ENCODE peak calls at places on chromosomes 7 and 10, in seven cellular contexts. One of them, this sample, is unnamed.

GRCh38 chr7:28411876-28412662 is at the start of gene CREB5:
- DNase-seq in Karpas-422: peak; percentile 48
- DNase-seq in HCT116: no peak
- DNase-seq in IMR-90: peak; percentile 42
- DNase-seq in fibroblast of lung: peak; percentile 68
- DNase-seq in neuronal stem cell: peak; percentile 47
- DNase-seq in colonic mucosa: no peak
- DNase-seq in this sample: no peak

GRCh38 chr7:107580716-107581383 is 804 bp downstream of the BCAP29 start:
- DNase-seq in Karpas-422: peak; percentile 65
- DNase-seq in HCT116: no peak
- DNase-seq in IMR-90: no peak
- DNase-seq in fibroblast of lung: no peak
- DNase-seq in neuronal stem cell: no peak
- DNase-seq in colonic mucosa: no peak
- DNase-seq in this sample: no peak

GRCh38 chr10:132459252-132460028 is 62.4 kb downstream of the PWWP2B start:
- DNase-seq in Karpas-422: no peak
- DNase-seq in HCT116: no peak
- DNase-seq in IMR-90: no peak
- DNase-seq in fibroblast of lung: no peak
- DNase-seq in neuronal stem cell: no peak
- DNase-seq in colonic mucosa: peak; percentile 77
- DNase-seq in this sample: no peak

GRCh38 chr7:141356096-141356495 is 195.1 kb upstream of the AGK start:
- DNase-seq in Karpas-422: no peak
- DNase-seq in HCT116: no peak
- DNase-seq in IMR-90: no peak
- DNase-seq in fibroblast of lung: peak; percentile 69
- DNase-seq in neuronal stem cell: no peak
- DNase-seq in colonic mucosa: no peak
- DNase-seq in this sample: no peak

GRCh38 chr7:143945423-143945822 is 9.2 kb upstream of the OR2F1 start:
- DNase-seq in Karpas-422: no peak
- DNase-seq in HCT116: no peak
- DNase-seq in IMR-90: no peak
- DNase-seq in fibroblast of lung: no peak
- DNase-seq in neuronal stem cell: no peak
- DNase-seq in colonic mucosa: no peak
- DNase-seq in this sample: no peak

GRCh38 chr7:128829391-128830166 is 627 bp upstream of the FLNC start:
- DNase-seq in Karpas-422: no peak
- DNase-seq in HCT116: no peak
- DNase-seq in IMR-90: peak; percentile 84
- DNase-seq in fibroblast of lung: peak; percentile 55
- DNase-seq in neuronal stem cell: no peak
- DNase-seq in colonic mucosa: no peak
- DNase-seq in this sample: peak; percentile 71

GRCh38 chr10:49161411-49161997 is 26.7 kb downstream of the TMEM273 start:
- DNase-seq in Karpas-422: peak; percentile 53
- DNase-seq in HCT116: no peak
- DNase-seq in IMR-90: peak; percentile 83
- DNase-seq in fibroblast of lung: peak; percentile 72
- DNase-seq in neuronal stem cell: no peak
- DNase-seq in colonic mucosa: no peak
- DNase-seq in this sample: peak; percentile 83

GRCh38 chr10:130889240-130889639 is 422.3 kb downstream of the TCERG1L start:
- DNase-seq in Karpas-422: no peak
- DNase-seq in HCT116: no peak
- DNase-seq in IMR-90: no peak
- DNase-seq in fibroblast of lung: no peak
- DNase-seq in neuronal stem cell: no peak
- DNase-seq in colonic mucosa: no peak
- DNase-seq in this sample: no peak

GRCh38 chr7:28853834-28854749 is 104.0 kb downstream of the TRIL start:
- DNase-seq in Karpas-422: peak; percentile 89
- DNase-seq in HCT116: peak; percentile 63
- DNase-seq in IMR-90: peak; percentile 46
- DNase-seq in fibroblast of lung: peak; percentile 55
- DNase-seq in neuronal stem cell: peak; percentile 75
- DNase-seq in colonic mucosa: peak; percentile 84
- DNase-seq in this sample: peak; percentile 79

GRCh38 chr10:20004087-20004523 is 187.9 kb downstream of the PLXDC2 start:
- DNase-seq in Karpas-422: peak; percentile 41
- DNase-seq in HCT116: no peak
- DNase-seq in IMR-90: peak; percentile 45
- DNase-seq in fibroblast of lung: peak; percentile 65
- DNase-seq in neuronal stem cell: no peak
- DNase-seq in colonic mucosa: no peak
- DNase-seq in this sample: peak; percentile 19

GRCh38 chr10:53537508-53537907 is 764.9 kb upstream of the MBL2 start:
- DNase-seq in Karpas-422: no peak
- DNase-seq in HCT116: no peak
- DNase-seq in IMR-90: no peak
- DNase-seq in fibroblast of lung: no peak
- DNase-seq in neuronal stem cell: no peak
- DNase-seq in colonic mucosa: no peak
- DNase-seq in this sample: no peak

GRCh38 chr10:74079028-74079913 is 71.4 kb downstream of the AP3M1 start:
- DNase-seq in Karpas-422: no peak
- DNase-seq in HCT116: no peak
- DNase-seq in IMR-90: peak; percentile 33
- DNase-seq in fibroblast of lung: peak; percentile 32
- DNase-seq in neuronal stem cell: no peak
- DNase-seq in colonic mucosa: no peak
- DNase-seq in this sample: peak; percentile 45

GRCh38 chr10:95819620-95820329 is 63.8 kb downstream of the ENTPD1 start:
- DNase-seq in Karpas-422: no peak
- DNase-seq in HCT116: no peak
- DNase-seq in IMR-90: no peak
- DNase-seq in fibroblast of lung: no peak
- DNase-seq in neuronal stem cell: no peak
- DNase-seq in colonic mucosa: no peak
- DNase-seq in this sample: no peak

GRCh38 chr7:103141753-103142404 is 7.0 kb downstream of the NAPEPLD start:
- DNase-seq in Karpas-422: no peak
- DNase-seq in HCT116: no peak
- DNase-seq in IMR-90: no peak
- DNase-seq in fibroblast of lung: no peak
- DNase-seq in neuronal stem cell: no peak
- DNase-seq in colonic mucosa: peak; percentile 43
- DNase-seq in this sample: no peak

GRCh38 chr7:139768249-139768824 is 9.5 kb downstream of the HIPK2 start:
- DNase-seq in Karpas-422: no peak
- DNase-seq in HCT116: no peak
- DNase-seq in IMR-90: no peak
- DNase-seq in fibroblast of lung: no peak
- DNase-seq in neuronal stem cell: no peak
- DNase-seq in colonic mucosa: no peak
- DNase-seq in this sample: no peak

GRCh38 chr7:47371733-47372368 is 210.1 kb downstream of the TNS3 start:
- DNase-seq in Karpas-422: no peak
- DNase-seq in HCT116: no peak
- DNase-seq in IMR-90: peak; percentile 65
- DNase-seq in fibroblast of lung: peak; percentile 34
- DNase-seq in neuronal stem cell: no peak
- DNase-seq in colonic mucosa: peak; percentile 96
- DNase-seq in this sample: no peak

GRCh38 chr7:129308047-129308446 is 83.2 kb downstream of the AHCYL2 start:
- DNase-seq in Karpas-422: no peak
- DNase-seq in HCT116: no peak
- DNase-seq in IMR-90: peak; percentile 64
- DNase-seq in fibroblast of lung: peak; percentile 68
- DNase-seq in neuronal stem cell: no peak
- DNase-seq in colonic mucosa: no peak
- DNase-seq in this sample: peak; percentile 27

GRCh38 chr7:46557295-46557711 is 636.2 kb upstream of the IGFBP3 start:
- DNase-seq in Karpas-422: no peak
- DNase-seq in HCT116: no peak
- DNase-seq in IMR-90: no peak
- DNase-seq in fibroblast of lung: no peak
- DNase-seq in neuronal stem cell: no peak
- DNase-seq in colonic mucosa: peak; percentile 57
- DNase-seq in this sample: no peak

GRCh38 chr7:151518781-151519044 is 982 bp downstream of the RHEB start:
- DNase-seq in Karpas-422: no peak
- DNase-seq in HCT116: no peak
- DNase-seq in IMR-90: no peak
- DNase-seq in fibroblast of lung: no peak
- DNase-seq in neuronal stem cell: no peak
- DNase-seq in colonic mucosa: no peak
- DNase-seq in this sample: no peak

GRCh38 chr10:1096287-1096889 is 40.2 kb downstream of the WDR37 start:
- DNase-seq in Karpas-422: no peak
- DNase-seq in HCT116: no peak
- DNase-seq in IMR-90: no peak
- DNase-seq in fibroblast of lung: no peak
- DNase-seq in neuronal stem cell: no peak
- DNase-seq in colonic mucosa: no peak
- DNase-seq in this sample: no peak

GRCh38 chr7:2964208-2964607 is 79.5 kb downstream of the CARD11 start:
- DNase-seq in Karpas-422: no peak
- DNase-seq in HCT116: no peak
- DNase-seq in IMR-90: no peak
- DNase-seq in fibroblast of lung: no peak
- DNase-seq in neuronal stem cell: no peak
- DNase-seq in colonic mucosa: no peak
- DNase-seq in this sample: no peak

GRCh38 chr10:59887972-59888640 is 18.2 kb downstream of the CCDC6 start:
- DNase-seq in Karpas-422: peak; percentile 63
- DNase-seq in HCT116: no peak
- DNase-seq in IMR-90: no peak
- DNase-seq in fibroblast of lung: no peak
- DNase-seq in neuronal stem cell: no peak
- DNase-seq in colonic mucosa: no peak
- DNase-seq in this sample: no peak

GRCh38 chr10:29533696-29534285 is 101.0 kb downstream of the SVIL start:
- DNase-seq in Karpas-422: no peak
- DNase-seq in HCT116: no peak
- DNase-seq in IMR-90: no peak
- DNase-seq in fibroblast of lung: no peak
- DNase-seq in neuronal stem cell: no peak
- DNase-seq in colonic mucosa: peak; percentile 36
- DNase-seq in this sample: peak; percentile 54
- H3K9ac ChIP-seq in Karpas-422: no peak overlapping the region
- H3K9ac ChIP-seq in HCT116: no peak overlapping the region
- H3K9ac ChIP-seq in IMR-90: no peak overlapping the region
- H3K9ac ChIP-seq in fibroblast of lung: no peak overlapping the region
- H3K9ac ChIP-seq in neuronal stem cell: no peak overlapping the region
- H3K9ac ChIP-seq in colonic mucosa: no peak overlapping the region
- H3K9ac ChIP-seq in this sample: no peak overlapping the region

GRCh38 chr7:114530074-114530611 is 115.5 kb downstream of the FOXP2 start:
- DNase-seq in Karpas-422: no peak
- DNase-seq in HCT116: no peak
- DNase-seq in IMR-90: peak; percentile 36
- DNase-seq in fibroblast of lung: peak; percentile 43
- DNase-seq in neuronal stem cell: no peak
- DNase-seq in colonic mucosa: no peak
- DNase-seq in this sample: peak; percentile 33
- H3K27ac ChIP-seq in Karpas-422: no peak overlapping the region
- H3K27ac ChIP-seq in HCT116: no peak overlapping the region
- H3K27ac ChIP-seq in IMR-90: no peak overlapping the region
- H3K27ac ChIP-seq in fibroblast of lung: no peak overlapping the region
- H3K27ac ChIP-seq in neuronal stem cell: no peak overlapping the region
- H3K27ac ChIP-seq in colonic mucosa: no peak overlapping the region
- H3K27ac ChIP-seq in this sample: peak overlapping the region; percentile 3

DNA sequence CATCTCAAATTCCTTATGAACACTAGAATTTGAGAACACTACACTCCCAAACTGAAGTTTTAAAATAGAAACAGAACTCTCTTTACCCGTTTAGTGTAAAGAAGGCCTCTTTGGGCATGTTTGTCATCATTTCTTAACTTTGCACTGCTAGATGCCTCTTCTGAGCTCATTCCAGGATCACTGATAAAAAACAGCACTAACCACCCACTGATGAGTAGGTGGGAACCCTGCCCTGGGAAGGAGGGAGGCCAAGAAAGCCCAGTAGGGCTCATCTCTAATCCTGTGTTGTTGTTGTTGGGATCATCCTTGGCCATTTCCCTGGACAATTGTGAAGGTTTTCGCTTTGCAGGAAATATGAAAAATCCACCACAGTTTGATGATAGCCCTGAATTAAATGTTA is 68.2 kb downstream of the CUBN start:
- DNase-seq in Karpas-422: no peak
- DNase-seq in HCT116: no peak
- DNase-seq in IMR-90: peak; percentile 49
- DNase-seq in fibroblast of lung: no peak
- DNase-seq in neuronal stem cell: no peak
- DNase-seq in colonic mucosa: no peak
- DNase-seq in this sample: peak; percentile 76
- H3K9ac ChIP-seq in Karpas-422: no peak overlapping the region
- H3K9ac ChIP-seq in HCT116: no peak overlapping the region
- H3K9ac ChIP-seq in IMR-90: no peak overlapping the region
- H3K9ac ChIP-seq in fibroblast of lung: no peak overlapping the region
- H3K9ac ChIP-seq in neuronal stem cell: no peak overlapping the region
- H3K9ac ChIP-seq in colonic mucosa: no peak overlapping the region
- H3K9ac ChIP-seq in this sample: peak overlapping the region; percentile 78

GRCh38 chr10:117001144-117001543 is 3.8 kb downstream of the SHTN1 start:
- DNase-seq in Karpas-422: no peak
- DNase-seq in HCT116: no peak
- DNase-seq in IMR-90: no peak
- DNase-seq in fibroblast of lung: no peak
- DNase-seq in neuronal stem cell: no peak
- DNase-seq in colonic mucosa: no peak
- DNase-seq in this sample: no peak
- H3K27ac ChIP-seq in Karpas-422: no peak overlapping the region
- H3K27ac ChIP-seq in HCT116: no peak overlapping the region
- H3K27ac ChIP-seq in IMR-90: no peak overlapping the region
- H3K27ac ChIP-seq in fibroblast of lung: no peak overlapping the region
- H3K27ac ChIP-seq in neuronal stem cell: no peak overlapping the region
- H3K27ac ChIP-seq in colonic mucosa: no peak overlapping the region
- H3K27ac ChIP-seq in this sample: no peak overlapping the region